ENCODE peak calls at places on chromosomes 1 and 21, in ten cellular contexts. N is AG09309, L is fibroblast of the aortic adventitia, A is left lung, M is colonic mucosa, D is body of pancreas, K is testis, P is kidney epithelial cell, Y is psoas muscle, S is progenitor cell of endocrine pancreas. H is an unnamed sample.

GRCh38 chr1:28900562-28900961 is 13.8 kb upstream of the EPB41 start:
- DNase-seq in N (no peak), L (no peak), A (no peak), M (no peak), D (no peak), K (no peak), P (no peak), Y (no peak), S (no peak), H (no peak)

GRCh38 chr1:229596961-229597699 is 28.8 kb downstream of the TAF5L start:
- DNase-seq in N (peak; percentile 34), L (peak; percentile 74), A (peak; percentile 32), M (peak; percentile 23), D (peak; percentile 48), K (no peak), P (no peak), Y (peak; percentile 76), S (no peak), H (no peak)

GRCh38 chr1:30790850-30791778 is 33.5 kb upstream of the LAPTM5 start:
- DNase-seq in N (no peak), L (no peak), A (no peak), M (no peak), D (no peak), K (no peak), P (no peak), Y (no peak), S (no peak), H (no peak)

GRCh38 chr1:225879521-225880209 is 2.5 kb downstream of the TMEM63A start:
- DNase-seq in N (no peak), L (no peak), A (no peak), M (peak; percentile 81), D (peak; percentile 78), K (no peak), P (no peak), Y (no peak), S (no peak), H (no peak)

GRCh38 chr1:36306210-36306901 is at the start of gene SH3D21:
- DNase-seq in N (no peak), L (no peak), A (peak; percentile 80), M (peak; percentile 80), D (peak; percentile 55), K (peak; percentile 68), P (no peak), Y (peak; percentile 73), S (peak; percentile 52), H (peak; percentile 50)

GRCh38 chr1:117584181-117584580 is 21.7 kb upstream of the TENT5C start:
- DNase-seq in N (no peak), L (no peak), A (no peak), M (no peak), D (no peak), K (no peak), P (no peak), Y (no peak), S (no peak), H (no peak)

GRCh38 chr21:28473530-28474225 is 519.0 kb downstream of the LTN1 start:
- DNase-seq in N (peak; percentile 38), L (peak; percentile 53), A (no peak), M (no peak), D (no peak), K (no peak), P (no peak), Y (no peak), S (no peak), H (no peak)

GRCh38 chr1:99606306-99606705 is 39.6 kb upstream of the PALMD start:
- DNase-seq in N (no peak), L (no peak), A (no peak), M (no peak), D (no peak), K (no peak), P (no peak), Y (no peak), S (no peak), H (no peak)

GRCh38 chr1:99662581-99663208 is 16.8 kb downstream of the PALMD start:
- DNase-seq in N (peak; percentile 95), L (peak; percentile 96), A (peak; percentile 32), M (peak; percentile 30), D (peak; percentile 62), K (peak; percentile 81), P (no peak), Y (peak; percentile 88), S (no peak), H (no peak)

GRCh38 chr1:199759268-199759724 is 268.2 kb upstream of the NR5A2 start:
- DNase-seq in N (no peak), L (peak; percentile 11), A (no peak), M (no peak), D (no peak), K (no peak), P (peak; percentile 51), Y (no peak), S (no peak), H (no peak)

GRCh38 chr21:32626633-32627196 is 14.5 kb upstream of the CFAP298 start:
- DNase-seq in N (peak; percentile 59), L (peak; percentile 55), A (no peak), M (no peak), D (no peak), K (no peak), P (no peak), Y (no peak), S (no peak), H (no peak)

GRCh38 chr1:6481820-6482471 is 9.5 kb downstream of the PLEKHG5 start:
- DNase-seq in N (no peak), L (no peak), A (no peak), M (peak; percentile 18), D (no peak), K (no peak), P (no peak), Y (no peak), S (no peak), H (no peak)

GRCh38 chr21:28431527-28432200 is 561.0 kb downstream of the LTN1 start:
- DNase-seq in N (no peak), L (peak; percentile 63), A (no peak), M (no peak), D (no peak), K (no peak), P (no peak), Y (no peak), S (no peak), H (no peak)

GRCh38 chr1:212585210-212585609 is 23.4 kb upstream of the ATF3 start:
- DNase-seq in N (no peak), L (no peak), A (no peak), M (no peak), D (no peak), K (no peak), P (no peak), Y (no peak), S (no peak), H (no peak)

GRCh38 chr1:36766481-36766880 is 267.8 kb downstream of the GRIK3 start:
- DNase-seq in N (no peak), L (no peak), A (no peak), M (no peak), D (no peak), K (no peak), P (no peak), Y (no peak), S (no peak), H (no peak)

GRCh38 chr1:197063212-197063611 is 3.8 kb downstream of the F13B start:
- DNase-seq in N (no peak), L (no peak), A (no peak), M (no peak), D (no peak), K (no peak), P (no peak), Y (no peak), S (no peak), H (no peak)

GRCh38 chr1:119870917-119871486 is 25.3 kb downstream of the ADAM30 start:
- DNase-seq in N (peak; percentile 35), L (peak; percentile 89), A (peak; percentile 67), M (peak; percentile 78), D (peak; percentile 82), K (peak; percentile 92), P (peak; percentile 37), Y (peak; percentile 83), S (peak; percentile 90), H (peak; percentile 29)

GRCh38 chr21:37139154-37139553 is 66.1 kb downstream of the TTC3 start:
- DNase-seq in N (no peak), L (no peak), A (no peak), M (no peak), D (no peak), K (no peak), P (no peak), Y (no peak), S (no peak), H (no peak)

GRCh38 chr1:154779563-154780189 is 90.4 kb downstream of the KCNN3 start:
- DNase-seq in N (no peak), L (no peak), A (no peak), M (no peak), D (no peak), K (no peak), P (no peak), Y (no peak), S (no peak), H (no peak)
- TF ChIP-seq CTCF in N (no peak), L (no peak), A (no peak), M (no peak), D (no peak), K (no peak), P (no peak), Y (no peak), S (no peak), H (no peak)

GRCh38 chr1:57422271-57423134 is 1.4 kb downstream of the DAB1 start:
- DNase-seq in N (no peak), L (peak; percentile 10), A (no peak), M (no peak), D (no peak), K (no peak), P (no peak), Y (peak; percentile 46), S (peak; percentile 34), H (no peak)
- TF ChIP-seq CTCF in N (peak; percentile 25), L (no peak), A (no peak), M (no peak), D (no peak), K (no peak), P (no peak), Y (no peak), S (peak; percentile 36), H (no peak)

GRCh38 chr1:59290173-59290954 is 6.5 kb upstream of the FGGY start:
- DNase-seq in N (no peak), L (peak; percentile 26), A (peak; percentile 59), M (peak; percentile 41), D (peak; percentile 78), K (no peak), P (no peak), Y (peak; percentile 78), S (no peak), H (no peak)
- TF ChIP-seq CTCF in N (peak; percentile 39), L (peak; percentile 23), A (peak; percentile 21), M (peak; percentile 37), D (peak; percentile 66), K (no peak), P (peak; percentile 62), Y (peak; percentile 42), S (peak; percentile 54), H (no peak)

DNA sequence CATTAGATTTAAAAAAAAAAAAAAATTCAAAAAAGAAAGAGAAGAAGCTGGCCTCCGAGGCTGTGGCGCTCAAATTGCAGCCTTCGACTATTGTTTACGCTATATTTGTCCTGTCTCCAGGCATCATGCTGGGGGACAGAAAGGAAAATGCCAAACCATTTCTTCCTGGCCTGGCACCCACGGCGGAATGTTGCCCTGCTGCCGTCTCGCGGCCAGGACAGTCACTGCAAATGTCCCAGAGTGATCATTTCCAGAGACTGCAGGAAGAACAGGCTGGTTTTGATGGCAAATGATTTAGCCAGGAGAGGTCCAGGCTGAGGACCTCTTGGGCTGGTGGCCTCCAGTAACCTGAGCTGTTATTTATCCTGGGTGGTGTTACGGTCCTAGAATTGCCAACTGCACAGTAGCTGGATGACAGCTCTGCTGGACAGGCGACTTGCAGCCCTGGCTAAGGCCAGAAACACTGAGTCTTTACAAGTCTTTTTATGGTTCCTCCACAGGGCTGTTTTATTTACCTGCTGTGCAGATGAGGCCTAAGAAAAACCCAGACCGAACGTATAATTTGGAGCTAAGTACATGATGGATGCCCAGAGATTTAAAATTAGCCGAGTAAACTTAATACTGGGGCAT is 30.2 kb upstream of the LRRC38 start:
- DNase-seq in N (no peak), L (no peak), A (peak; percentile 38), M (no peak), D (peak; percentile 34), K (peak; percentile 42), P (no peak), Y (peak; percentile 87), S (no peak), H (no peak)
- TF ChIP-seq CTCF in N (no peak), L (peak; percentile 10), A (peak; percentile 40), M (peak; percentile 21), D (peak; percentile 44), K (no peak), P (peak; percentile 68), Y (peak; percentile 67), S (peak; percentile 24), H (no peak)

H was measured in CD4-positive, alpha-beta T cell.